ENCODE peak calls at places on chromosome 13, in four cellular contexts. One of them, this sample, is unnamed.

GRCh38 chr13:112744306-112745021 is 54.6 kb downstream of the ATP11A start:
- DNase-seq in GM12878: no peak
- DNase-seq in HepG2: no peak
- DNase-seq in K562: no peak
- DNase-seq in this sample: no peak

GRCh38 chr13:23851106-23851505 is 38.1 kb downstream of the MIPEP start:
- DNase-seq in GM12878: no peak
- DNase-seq in K562: no peak
- DNase-seq in HepG2: no peak
- DNase-seq in this sample: no peak

GRCh38 chr13:106373989-106374572 is 161.4 kb downstream of the EFNB2 start:
- DNase-seq in HepG2: no peak
- DNase-seq in GM12878: peak
- DNase-seq in K562: no peak
- DNase-seq in this sample: no peak

GRCh38 chr13:75468098-75468497 is 13.9 kb downstream of the TBC1D4 start:
- DNase-seq in K562: no peak
- DNase-seq in GM12878: no peak
- DNase-seq in HepG2: no peak
- DNase-seq in this sample: no peak

GRCh38 chr13:110417537-110417908 is 110.4 kb downstream of the COL4A2 start:
- DNase-seq in GM12878: no peak
- DNase-seq in K562: no peak
- DNase-seq in HepG2: no peak
- DNase-seq in this sample: no peak

GRCh38 chr13:65966991-65967451 is 1263.1 kb downstream of the PCDH9 start:
- DNase-seq in HepG2: peak
- DNase-seq in GM12878: no peak
- DNase-seq in K562: peak
- DNase-seq in this sample: peak

GRCh38 chr13:98584668-98585397 is 7.9 kb upstream of the STK24 start:
- DNase-seq in HepG2: no peak
- DNase-seq in K562: no peak
- DNase-seq in GM12878: no peak
- DNase-seq in this sample: no peak

GRCh38 chr13:45833663-45834062 is 17.9 kb downstream of the SIAH3 start:
- DNase-seq in GM12878: no peak
- DNase-seq in K562: no peak
- DNase-seq in HepG2: no peak
- DNase-seq in this sample: no peak

GRCh38 chr13:80100636-80101035 is 240.3 kb downstream of the SPRY2 start:
- DNase-seq in HepG2: no peak
- DNase-seq in K562: no peak
- DNase-seq in GM12878: no peak
- DNase-seq in this sample: no peak

GRCh38 chr13:43333176-43333575 is 309.8 kb downstream of the DNAJC15 start:
- DNase-seq in GM12878: no peak
- DNase-seq in K562: no peak
- DNase-seq in HepG2: no peak
- DNase-seq in this sample: no peak

GRCh38 chr13:76723551-76724232 is 162.5 kb downstream of the KCTD12 start:
- DNase-seq in K562: no peak
- DNase-seq in HepG2: no peak
- DNase-seq in GM12878: no peak
- DNase-seq in this sample: no peak

GRCh38 chr13:24931450-24932217 is 164.3 kb upstream of the PABPC3 start:
- DNase-seq in K562: no peak
- DNase-seq in GM12878: no peak
- DNase-seq in HepG2: no peak
- DNase-seq in this sample: no peak

GRCh38 chr13:20326276-20326675 is 94.2 kb upstream of the GJB6 start:
- DNase-seq in K562: no peak
- DNase-seq in HepG2: no peak
- DNase-seq in GM12878: no peak
- DNase-seq in this sample: no peak

GRCh38 chr13:35592457-35592856 is 116.0 kb upstream of the MAB21L1 start:
- DNase-seq in K562: no peak
- DNase-seq in HepG2: no peak
- DNase-seq in GM12878: no peak
- DNase-seq in this sample: no peak

GRCh38 chr13:44014501-44014900 is 134.8 kb downstream of the LACC1 start:
- DNase-seq in GM12878: no peak
- DNase-seq in K562: no peak
- DNase-seq in HepG2: no peak
- DNase-seq in this sample: no peak

GRCh38 chr13:48567521-48568331 is 34.8 kb upstream of the RCBTB2 start:
- DNase-seq in HepG2: peak
- DNase-seq in K562: no peak
- DNase-seq in GM12878: no peak
- DNase-seq in this sample: no peak

GRCh38 chr13:24038846-24039330 is 121.6 kb upstream of the SPATA13 start:
- DNase-seq in GM12878: no peak
- DNase-seq in HepG2: peak
- DNase-seq in K562: no peak
- DNase-seq in this sample: no peak

GRCh38 chr13:114043421-114044053 is 69.7 kb upstream of the C13orf46 start:
- DNase-seq in GM12878: no peak
- DNase-seq in HepG2: peak
- DNase-seq in K562: no peak
- DNase-seq in this sample: no peak
- TF ChIP-seq TARDBP in GM12878: no peak
- TF ChIP-seq TARDBP in HepG2: no peak
- TF ChIP-seq TARDBP in K562: no peak
- TF ChIP-seq TARDBP in this sample: no peak

GRCh38 chr13:100506154-100506553 is 82.4 kb downstream of the GGACT start:
- DNase-seq in HepG2: no peak
- DNase-seq in K562: no peak
- DNase-seq in GM12878: no peak
- DNase-seq in this sample: no peak
- TF ChIP-seq TARDBP in HepG2: no peak
- TF ChIP-seq TARDBP in K562: no peak
- TF ChIP-seq TARDBP in GM12878: no peak
- TF ChIP-seq TARDBP in this sample: no peak

GRCh38 chr13:84902243-84902642 is 897.0 kb downstream of the SLITRK6 start:
- DNase-seq in HepG2: no peak
- DNase-seq in K562: no peak
- DNase-seq in GM12878: no peak
- DNase-seq in this sample: no peak
- TF ChIP-seq TARDBP in HepG2: no peak
- TF ChIP-seq TARDBP in K562: no peak
- TF ChIP-seq TARDBP in GM12878: no peak
- TF ChIP-seq TARDBP in this sample: no peak

GRCh38 chr13:49840266-49840665 is 47.8 kb upstream of the KPNA3 start:
- DNase-seq in K562: no peak
- DNase-seq in HepG2: peak
- DNase-seq in GM12878: no peak
- DNase-seq in this sample: no peak
- TF ChIP-seq TARDBP in K562: no peak
- TF ChIP-seq TARDBP in HepG2: no peak
- TF ChIP-seq TARDBP in GM12878: no peak
- TF ChIP-seq TARDBP in this sample: no peak

DNA sequence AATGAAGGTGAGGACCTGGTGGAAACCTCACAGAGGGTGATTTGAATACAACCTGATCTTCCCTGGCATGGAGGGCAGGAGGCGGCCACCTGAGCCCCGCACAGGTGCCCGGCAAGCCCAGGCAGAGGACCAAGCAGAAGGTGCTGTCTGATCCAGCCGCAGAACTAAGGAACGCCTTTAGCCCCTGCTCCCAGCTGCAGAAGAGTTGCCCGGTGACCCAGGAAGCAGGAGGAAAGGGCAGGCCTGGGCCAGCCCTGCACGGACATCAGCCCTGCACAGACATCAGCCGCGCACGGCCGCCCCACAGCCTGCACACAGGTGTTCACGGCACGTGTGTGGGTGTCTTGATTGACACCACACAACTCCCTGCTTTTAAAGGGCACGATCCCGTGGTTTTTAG is 43.1 kb downstream of the RASA3 start:
- DNase-seq in GM12878: no peak
- DNase-seq in HepG2: no peak
- DNase-seq in K562: no peak
- DNase-seq in this sample: no peak
- TF ChIP-seq TARDBP in GM12878: no peak
- TF ChIP-seq TARDBP in HepG2: no peak
- TF ChIP-seq TARDBP in K562: no peak
- TF ChIP-seq TARDBP in this sample: no peak

GRCh38 chr13:102817907-102818306 is 19.0 kb downstream of the BIVM start:
- DNase-seq in GM12878: no peak
- DNase-seq in HepG2: no peak
- DNase-seq in K562: no peak
- DNase-seq in this sample: no peak
- TF ChIP-seq TARDBP in GM12878: no peak
- TF ChIP-seq TARDBP in HepG2: no peak
- TF ChIP-seq TARDBP in K562: no peak
- TF ChIP-seq TARDBP in this sample: no peak

GRCh38 chr13:114067381-114067885 is 65.0 kb downstream of the RASA3 start:
- DNase-seq in HepG2: no peak
- DNase-seq in K562: no peak
- DNase-seq in GM12878: peak
- DNase-seq in this sample: no peak

GRCh38 chr13:114069376-114070097 is 62.9 kb downstream of the RASA3 start:
- DNase-seq in HepG2: no peak
- DNase-seq in GM12878: no peak
- DNase-seq in K562: no peak
- DNase-seq in this sample: no peak

GRCh38 chr13:114068723-114069322 is 63.6 kb downstream of the RASA3 start:
- DNase-seq in HepG2: no peak
- DNase-seq in GM12878: no peak
- DNase-seq in K562: no peak
- DNase-seq in this sample: no peak

GRCh38 chr13:114066956-114067355 is 65.5 kb downstream of the RASA3 start:
- DNase-seq in K562: no peak
- DNase-seq in HepG2: no peak
- DNase-seq in GM12878: no peak
- DNase-seq in this sample: no peak

GRCh38 chr13:114067886-114068722 is 64.3 kb downstream of the RASA3 start:
- DNase-seq in K562: no peak
- DNase-seq in GM12878: no peak
- DNase-seq in HepG2: no peak
- DNase-seq in this sample: no peak
- TF ChIP-seq TARDBP in K562: no peak
- TF ChIP-seq TARDBP in GM12878: no peak
- TF ChIP-seq TARDBP in HepG2: no peak
- TF ChIP-seq TARDBP in this sample: no peak

DNA sequence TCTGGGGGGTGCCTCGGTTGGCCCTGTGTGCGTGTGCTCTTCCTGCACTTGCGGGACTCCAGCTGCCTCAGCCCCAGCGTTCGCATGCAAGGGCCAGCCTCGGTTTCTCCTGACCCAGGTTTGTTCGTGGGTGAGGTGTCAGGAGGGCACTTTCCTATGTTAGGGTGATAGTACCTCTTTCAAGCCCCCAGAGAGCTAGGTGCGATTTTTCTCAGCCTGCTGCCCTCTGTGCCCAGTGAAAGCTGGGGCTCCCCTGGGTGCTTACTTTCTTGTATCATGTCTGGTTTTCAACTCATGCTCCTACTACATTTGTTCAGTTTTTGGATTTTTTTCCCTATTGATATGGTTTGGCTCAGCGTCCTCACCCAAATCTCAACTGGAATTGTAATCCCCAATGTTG is 289.2 kb downstream of the TEX29 start:
- DNase-seq in GM12878: no peak
- DNase-seq in K562: no peak
- DNase-seq in HepG2: no peak
- DNase-seq in this sample: no peak
- TF ChIP-seq TARDBP in GM12878: no peak
- TF ChIP-seq TARDBP in K562: no peak
- TF ChIP-seq TARDBP in HepG2: no peak
- TF ChIP-seq TARDBP in this sample: no peak

GRCh38 chr13:64697226-64697625 is 2532.9 kb downstream of the PCDH9 start:
- DNase-seq in K562: no peak
- DNase-seq in HepG2: no peak
- DNase-seq in GM12878: no peak
- DNase-seq in this sample: no peak
- TF ChIP-seq TARDBP in K562: no peak
- TF ChIP-seq TARDBP in HepG2: no peak
- TF ChIP-seq TARDBP in GM12878: no peak
- TF ChIP-seq TARDBP in this sample: no peak

GRCh38 chr13:114140909-114141255 is 8.5 kb upstream of the RASA3 start:
- DNase-seq in GM12878: no peak
- DNase-seq in HepG2: no peak
- DNase-seq in K562: no peak
- DNase-seq in this sample: no peak
- TF ChIP-seq TARDBP in GM12878: no peak
- TF ChIP-seq TARDBP in HepG2: no peak
- TF ChIP-seq TARDBP in K562: no peak
- TF ChIP-seq TARDBP in this sample: no peak

This sample was measured in HEK293T.